ENCODE peak calls at places on chromosomes 4 and X, in seven cellular contexts. One of them, this sample, is unnamed.

GRCh38 chr4:140257461-140258305 is 103.7 kb upstream of the MAML3 start:
- DNase-seq in HCEC 1CT: peak; percentile 7
- DNase-seq in endothelial cell: no peak
- DNase-seq in GM20000: no peak
- DNase-seq in activated CD4-positive, alpha-beta T cell treated with anti-CD3 and anti-CD28 coated beads, Interleukin-2, amount 10 ng/mL, durations not matched to agents 7 days and 5 days: no peak
- DNase-seq in amygdala: no peak
- DNase-seq in Peyer's patch: no peak
- DNase-seq in this sample: no peak

GRCh38 chrX:17689971-17690409 is 47.3 kb upstream of the SCML1 start:
- DNase-seq in HCEC 1CT: peak; percentile 25
- DNase-seq in activated CD4-positive, alpha-beta T cell treated with anti-CD3 and anti-CD28 coated beads, Interleukin-2, amount 10 ng/mL, durations not matched to agents 7 days and 5 days: peak; percentile 53
- DNase-seq in GM20000: peak; percentile 29
- DNase-seq in endothelial cell: peak; percentile 47
- DNase-seq in amygdala: peak; percentile 27
- DNase-seq in Peyer's patch: no peak
- DNase-seq in this sample: peak; percentile 25

GRCh38 chr4:87009095-87009648 is 74.4 kb downstream of the AFF1 start:
- DNase-seq in endothelial cell: no peak
- DNase-seq in HCEC 1CT: no peak
- DNase-seq in activated CD4-positive, alpha-beta T cell treated with anti-CD3 and anti-CD28 coated beads, Interleukin-2, amount 10 ng/mL, durations not matched to agents 7 days and 5 days: no peak
- DNase-seq in GM20000: no peak
- DNase-seq in Peyer's patch: peak; percentile 51
- DNase-seq in amygdala: no peak
- DNase-seq in this sample: no peak

GRCh38 chrX:77087529-77088169 is 359.5 kb upstream of the FGF16 start:
- DNase-seq in activated CD4-positive, alpha-beta T cell treated with anti-CD3 and anti-CD28 coated beads, Interleukin-2, amount 10 ng/mL, durations not matched to agents 7 days and 5 days: no peak
- DNase-seq in Peyer's patch: no peak
- DNase-seq in GM20000: no peak
- DNase-seq in amygdala: no peak
- DNase-seq in HCEC 1CT: no peak
- DNase-seq in endothelial cell: no peak
- DNase-seq in this sample: no peak

GRCh38 chr4:74338792-74339333 is 26.1 kb upstream of the EREG start:
- DNase-seq in HCEC 1CT: peak; percentile 20
- DNase-seq in amygdala: no peak
- DNase-seq in endothelial cell: no peak
- DNase-seq in GM20000: no peak
- DNase-seq in activated CD4-positive, alpha-beta T cell treated with anti-CD3 and anti-CD28 coated beads, Interleukin-2, amount 10 ng/mL, durations not matched to agents 7 days and 5 days: no peak
- DNase-seq in Peyer's patch: no peak
- DNase-seq in this sample: no peak

GRCh38 chr4:108512615-108513505 is 107.5 kb upstream of the RPL34 start:
- DNase-seq in Peyer's patch: peak; percentile 19
- DNase-seq in endothelial cell: peak; percentile 40
- DNase-seq in GM20000: no peak
- DNase-seq in activated CD4-positive, alpha-beta T cell treated with anti-CD3 and anti-CD28 coated beads, Interleukin-2, amount 10 ng/mL, durations not matched to agents 7 days and 5 days: peak; percentile 64
- DNase-seq in amygdala: peak; percentile 4
- DNase-seq in HCEC 1CT: peak; percentile 36
- DNase-seq in this sample: no peak

GRCh38 chr4:61831987-61832386 is 631.9 kb downstream of the ADGRL3 start:
- DNase-seq in HCEC 1CT: no peak
- DNase-seq in endothelial cell: no peak
- DNase-seq in activated CD4-positive, alpha-beta T cell treated with anti-CD3 and anti-CD28 coated beads, Interleukin-2, amount 10 ng/mL, durations not matched to agents 7 days and 5 days: no peak
- DNase-seq in amygdala: no peak
- DNase-seq in Peyer's patch: no peak
- DNase-seq in GM20000: no peak
- DNase-seq in this sample: no peak

GRCh38 chr4:154231796-154232478 is 259.7 kb downstream of the DCHS2 start:
- DNase-seq in activated CD4-positive, alpha-beta T cell treated with anti-CD3 and anti-CD28 coated beads, Interleukin-2, amount 10 ng/mL, durations not matched to agents 7 days and 5 days: no peak
- DNase-seq in endothelial cell: no peak
- DNase-seq in Peyer's patch: no peak
- DNase-seq in amygdala: no peak
- DNase-seq in HCEC 1CT: no peak
- DNase-seq in GM20000: no peak
- DNase-seq in this sample: no peak

GRCh38 chrX:8748855-8749254 is 16.9 kb upstream of the ANOS1 start:
- DNase-seq in HCEC 1CT: no peak
- DNase-seq in activated CD4-positive, alpha-beta T cell treated with anti-CD3 and anti-CD28 coated beads, Interleukin-2, amount 10 ng/mL, durations not matched to agents 7 days and 5 days: no peak
- DNase-seq in GM20000: peak; percentile 24
- DNase-seq in Peyer's patch: no peak
- DNase-seq in endothelial cell: peak; percentile 10
- DNase-seq in amygdala: no peak
- DNase-seq in this sample: no peak

GRCh38 chr4:74897390-74897789 is 35.5 kb upstream of the PARM1 start:
- DNase-seq in GM20000: no peak
- DNase-seq in HCEC 1CT: no peak
- DNase-seq in activated CD4-positive, alpha-beta T cell treated with anti-CD3 and anti-CD28 coated beads, Interleukin-2, amount 10 ng/mL, durations not matched to agents 7 days and 5 days: no peak
- DNase-seq in amygdala: no peak
- DNase-seq in Peyer's patch: no peak
- DNase-seq in endothelial cell: no peak
- DNase-seq in this sample: no peak

GRCh38 chrX:113644426-113644825 is 803.8 kb upstream of the AMOT start:
- DNase-seq in Peyer's patch: no peak
- DNase-seq in amygdala: no peak
- DNase-seq in HCEC 1CT: peak; percentile 73
- DNase-seq in activated CD4-positive, alpha-beta T cell treated with anti-CD3 and anti-CD28 coated beads, Interleukin-2, amount 10 ng/mL, durations not matched to agents 7 days and 5 days: no peak
- DNase-seq in GM20000: no peak
- DNase-seq in endothelial cell: no peak
- DNase-seq in this sample: no peak